ENCODE peak calls at places on chromosomes 11 and 22, in four cellular contexts. R, G, W and A are unnamed samples.

GRCh38 chr11:102573851-102574250 is 43.3 kb upstream of the MMP7 start:
- DNase-seq in R (no peak), G (no peak), W (no peak), A (no peak)

GRCh38 chr11:17443423-17443822 is 33.2 kb downstream of the ABCC8 start:
- DNase-seq in R (no peak), G (no peak), W (no peak), A (no peak)

GRCh38 chr22:29842740-29843139 is 4.7 kb upstream of the ASCC2 start:
- DNase-seq in R (peak), G (no peak), W (no peak), A (no peak)

GRCh38 chr22:41725510-41726110 is 26.3 kb downstream of the MEI1 start:
- DNase-seq in R (peak), G (peak), W (no peak), A (no peak)

GRCh38 chr11:2537896-2538855 is 93.4 kb downstream of the KCNQ1 start:
- DNase-seq in R (no peak), G (no peak), W (no peak), A (no peak)

GRCh38 chr11:83727251-83727650 is 441.1 kb upstream of the CCDC90B start:
- DNase-seq in R (no peak), G (no peak), W (no peak), A (no peak)

GRCh38 chr11:121482231-121483129 is 29.7 kb upstream of the SORL1-AS1 start:
- DNase-seq in R (no peak), G (no peak), W (peak), A (no peak)

GRCh38 chr11:57562596-57562995 is 4.9 kb downstream of the UBE2L6 start:
- DNase-seq in R (no peak), G (no peak), W (no peak), A (no peak)

GRCh38 chr22:40426671-40427070 is 56.3 kb downstream of the SGSM3 start:
- DNase-seq in R (no peak), G (no peak), W (no peak), A (no peak)

GRCh38 chr11:92886243-92886905 is 83.1 kb upstream of the MTNR1B start:
- DNase-seq in R (peak), G (peak), W (peak), A (peak)

GRCh38 chr22:41657709-41658108 is 31.0 kb downstream of the SNU13 start:
- DNase-seq in R (no peak), G (no peak), W (no peak), A (no peak)

GRCh38 chr11:120563698-120564572 is 52.4 kb downstream of the GRIK4 start:
- DNase-seq in R (no peak), G (no peak), W (no peak), A (no peak)

GRCh38 chr11:37280194-37280593 is 682.2 kb upstream of the RAG2 start:
- DNase-seq in R (no peak), G (no peak), W (no peak), A (no peak)

GRCh38 chr11:68965901-68966868 is 14.6 kb downstream of the MRGPRD start:
- DNase-seq in R (no peak), G (no peak), W (no peak), A (no peak)

GRCh38 chr11:44446341-44446712 is 119.1 kb upstream of the CD82 start:
- DNase-seq in R (no peak), G (no peak), W (no peak), A (no peak)

GRCh38 chr11:75158241-75158640 is 7.3 kb downstream of the SLCO2B1 start:
- DNase-seq in R (no peak), G (no peak), W (no peak), A (no peak)

GRCh38 chr11:128711136-128711535 is 17.3 kb downstream of the FLI1 start:
- DNase-seq in R (no peak), G (no peak), W (no peak), A (no peak)

GRCh38 chr11:34208266-34209135 is 103.1 kb downstream of the NAT10 start:
- DNase-seq in R (peak), G (peak), W (no peak), A (no peak)

DNA sequence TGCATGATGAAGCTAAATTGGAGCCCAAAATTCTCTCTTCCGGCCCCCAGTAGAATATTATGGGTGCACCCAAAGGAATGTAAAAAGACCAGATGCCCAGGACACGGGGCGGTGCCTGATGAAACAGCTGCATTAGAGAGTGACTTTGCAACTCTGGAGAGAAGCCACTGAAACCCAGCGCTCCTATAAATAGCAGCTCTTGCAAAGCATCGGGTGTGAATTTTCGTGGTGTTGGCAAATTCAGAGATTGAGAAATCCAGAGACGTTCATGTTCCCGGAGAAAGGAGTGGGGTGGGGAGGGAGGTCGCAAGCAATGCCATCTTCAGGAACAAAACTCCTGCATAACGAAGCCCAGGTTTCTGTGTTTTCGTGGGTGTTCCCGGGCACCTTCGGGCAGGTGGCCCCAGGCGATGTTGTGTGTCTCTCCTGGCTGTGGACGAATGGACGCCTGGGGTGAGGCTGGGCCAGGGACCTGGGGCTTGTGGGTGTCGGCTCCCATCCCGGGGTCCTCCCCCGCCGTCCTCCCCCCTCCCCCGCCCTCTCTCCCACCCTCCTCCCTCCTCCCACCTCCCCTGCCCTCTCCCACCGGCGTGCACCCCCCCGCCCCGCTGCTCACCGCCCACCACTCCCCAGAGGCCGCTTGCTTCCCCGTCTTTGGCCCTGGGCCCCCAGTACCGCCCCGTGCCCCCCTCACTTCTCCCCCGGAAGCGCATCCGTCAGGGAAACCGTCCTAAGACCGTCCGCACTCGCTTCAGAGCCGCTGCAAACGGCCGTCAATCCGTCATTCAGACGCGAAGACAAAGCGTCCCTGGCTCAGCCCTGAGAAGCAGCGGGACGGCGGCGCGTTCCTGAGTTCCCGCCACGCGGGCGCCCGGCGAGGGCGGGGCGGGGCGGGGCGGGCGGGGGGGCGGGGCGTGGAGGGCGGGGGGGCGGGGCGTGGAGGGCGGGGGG is 26.7 kb upstream of the TOLLIP start:
- DNase-seq in R (peak), G (peak), W (no peak), A (peak)
- TF ChIP-seq TARDBP in R (no peak), G (no peak), W (no peak), A (no peak)

GRCh38 chr11:80350541-80350940 is 909.7 kb upstream of the TENM4 start:
- DNase-seq in R (no peak), G (no peak), W (no peak), A (no peak)

GRCh38 chr11:80349986-80350385 is 909.2 kb upstream of the TENM4 start:
- DNase-seq in R (no peak), G (no peak), W (no peak), A (no peak)

GRCh38 chr11:80346660-80347059 is 905.8 kb upstream of the TENM4 start:
- DNase-seq in R (no peak), G (no peak), W (no peak), A (no peak)
- TF ChIP-seq TARDBP in R (no peak), G (no peak), W (no peak), A (no peak)

DNA sequence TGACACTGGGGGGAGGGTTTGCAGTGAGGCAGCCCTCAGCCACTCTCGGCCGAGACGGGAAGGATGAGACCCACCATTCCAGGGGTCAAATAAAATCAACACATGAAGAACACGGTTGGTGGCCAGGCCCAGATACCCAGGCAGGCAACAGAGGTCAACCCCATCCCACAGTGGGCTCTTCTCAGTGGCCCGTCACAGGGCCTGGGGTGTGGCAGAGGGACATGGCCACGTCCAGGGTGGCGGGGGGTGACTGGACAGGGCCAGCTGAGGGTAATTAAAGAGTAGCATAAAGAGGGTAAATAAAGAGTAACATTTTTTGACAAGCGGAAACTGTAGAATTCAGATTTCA is 188.4 kb downstream of the ARHGAP42 start:
- DNase-seq in R (no peak), G (no peak), W (no peak), A (no peak)
- TF ChIP-seq TARDBP in R (no peak), G (no peak), W (no peak), A (no peak)

DNA sequence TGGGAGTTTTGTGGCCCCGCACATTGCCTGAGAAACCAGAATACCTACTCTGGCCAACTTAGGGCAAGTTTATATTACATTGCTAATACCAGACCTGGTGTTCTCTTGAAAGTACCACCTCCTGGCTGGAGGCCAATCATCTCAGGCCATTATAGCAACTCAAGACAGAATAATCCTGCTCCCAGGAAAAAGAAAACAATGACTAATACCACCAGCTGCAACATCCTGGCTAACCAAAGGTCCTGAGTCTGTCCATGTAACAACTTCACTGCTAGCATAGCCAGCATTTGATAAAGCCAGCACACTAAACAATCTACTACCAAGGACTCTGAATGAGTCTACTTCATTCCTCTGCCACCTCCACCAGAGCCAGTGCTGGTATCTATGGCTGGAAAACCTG is 1298.7 kb upstream of the CNTN5 start:
- DNase-seq in R (peak), G (no peak), W (no peak), A (no peak)
- TF ChIP-seq TARDBP in R (no peak), G (no peak), W (no peak), A (no peak)

DNA sequence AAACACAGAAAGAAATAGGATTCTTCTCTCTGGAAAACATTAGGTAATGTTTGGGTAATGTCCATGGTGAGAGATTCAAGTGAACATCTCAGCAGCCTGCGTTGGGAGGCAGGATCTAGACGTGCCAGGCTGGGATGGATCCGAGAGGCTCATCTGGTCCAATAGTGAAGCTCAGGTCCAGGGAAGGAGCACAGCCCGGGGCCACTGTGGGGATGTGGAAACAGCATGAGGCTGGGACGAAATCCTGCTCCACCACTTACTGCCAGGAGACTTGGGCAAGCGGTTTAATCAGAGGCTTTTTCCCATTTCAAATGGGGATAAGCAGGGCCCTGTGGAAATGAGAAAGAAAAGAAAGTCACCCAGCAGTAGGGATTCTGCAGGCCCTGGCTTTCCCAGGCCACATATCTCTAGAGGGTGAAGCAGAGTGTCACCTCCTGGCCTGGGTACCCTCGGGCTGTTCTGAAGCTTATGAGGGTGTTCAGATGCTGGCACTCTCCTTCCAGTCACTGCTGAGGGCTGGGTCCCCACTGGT is 109.7 kb downstream of the CSNK2A3 start:
- DNase-seq in R (no peak), G (no peak), W (no peak), A (no peak)
- TF ChIP-seq TARDBP in R (no peak), G (no peak), W (no peak), A (no peak)

GRCh38 chr11:60951611-60951908 is 416 bp downstream of the SLC15A3 start:
- DNase-seq in R (no peak), G (no peak), W (no peak), A (no peak)

GRCh38 chr11:60952742-60953170 is 780 bp upstream of the SLC15A3 start:
- DNase-seq in R (no peak), G (no peak), W (no peak), A (no peak)

GRCh38 chr11:60951909-60952741 is at the start of gene SLC15A3:
- DNase-seq in R (no peak), G (no peak), W (peak), A (no peak)

GRCh38 chr11:60950024-60950423 is 2.0 kb downstream of the SLC15A3 start:
- DNase-seq in R (no peak), G (no peak), W (no peak), A (no peak)

DNA sequence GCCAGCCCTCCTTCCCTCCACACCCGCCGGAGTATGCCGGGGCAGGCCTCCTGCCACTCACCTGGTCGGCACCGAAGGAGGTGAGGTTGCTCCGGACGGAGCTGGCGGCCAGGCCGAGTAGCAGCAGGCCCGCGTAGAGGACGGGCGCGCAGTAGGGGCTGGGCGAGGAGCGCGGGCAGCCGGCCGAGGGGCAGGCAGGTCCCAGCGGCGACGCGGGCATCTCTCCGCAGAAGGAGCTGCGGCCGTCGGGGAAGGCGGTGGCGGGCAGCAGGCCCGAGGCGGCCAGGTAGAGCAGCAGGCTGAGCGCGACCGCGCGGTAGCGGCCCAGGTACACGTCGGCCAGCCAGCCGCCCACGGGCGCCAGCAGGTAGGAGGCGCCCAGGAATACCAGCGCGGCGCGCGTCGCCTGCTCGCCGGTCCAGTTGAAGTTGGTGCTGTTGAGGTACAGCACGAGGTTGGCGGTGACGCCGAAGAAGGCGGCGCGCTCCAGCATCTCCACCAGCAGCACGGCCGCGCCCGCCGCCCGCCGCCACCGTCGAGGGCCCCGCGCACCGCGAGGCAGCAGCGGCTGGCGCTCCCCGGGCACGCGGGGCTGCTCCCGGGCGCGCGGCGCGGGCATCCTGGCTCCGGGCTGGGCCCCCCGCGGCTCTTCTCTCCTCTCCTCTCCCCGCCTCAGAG is 904 bp downstream of the SLC15A3 start:
- DNase-seq in R (no peak), G (no peak), W (no peak), A (no peak)
- TF ChIP-seq TARDBP in R (no peak), G (no peak), W (no peak), A (no peak)